ENCODE peak calls at places on chromosomes 3 and 15, in four cellular contexts. T, X, Z and D are unnamed samples.
A peak's percentile ranks its signal among the peaks of the same experiment; 100 is the strongest.

GRCh38 chr3:45966969-45967640 is 23.8 kb downstream of the CXCR6 start:
- DNase-seq in T (no peak), X (no peak), Z (no peak), D (no peak)

GRCh38 chr15:77773903-77774302 is 141.2 kb upstream of the LINGO1 start:
- DNase-seq in T (no peak), X (no peak), Z (no peak), D (no peak)

GRCh38 chr3:177050466-177051237 is 146.6 kb downstream of the TBL1XR1 start:
- DNase-seq in T (peak; percentile 13), X (peak; percentile 20), Z (no peak), D (no peak)

GRCh38 chr3:177037241-177037640 is 160.0 kb downstream of the TBL1XR1 start:
- DNase-seq in T (no peak), X (no peak), Z (no peak), D (no peak)

GRCh38 chr3:118943597-118943996 is 91.0 kb downstream of the IGSF11 start:
- DNase-seq in T (no peak), X (peak; percentile 25), Z (no peak), D (no peak)

GRCh38 chr3:114553949-114554593 is 260.2 kb downstream of the TIGIT start:
- DNase-seq in T (no peak), X (no peak), Z (no peak), D (no peak)

GRCh38 chr15:68696532-68697363 is 118.0 kb downstream of the CORO2B start:
- DNase-seq in T (no peak), X (no peak), Z (no peak), D (no peak)

GRCh38 chr3:16338999-16339398 is 74.0 kb downstream of the OXNAD1 start:
- DNase-seq in T (peak; percentile 16), X (no peak), Z (no peak), D (no peak)

GRCh38 chr3:153350420-153350819 is 188.4 kb downstream of the RAP2B start:
- DNase-seq in T (peak; percentile 86), X (no peak), Z (no peak), D (no peak)

GRCh38 chr3:170585937-170586310 is at the start of gene SLC7A14:
- DNase-seq in T (no peak), X (no peak), Z (no peak), D (no peak)

GRCh38 chr3:107994954-107995715 is 95.7 kb downstream of the CD47 start:
- DNase-seq in T (no peak), X (no peak), Z (no peak), D (no peak)

GRCh38 chr3:59607628-59608027 is 557.8 kb upstream of the CFAP20DC start:
- DNase-seq in T (peak; percentile 34), X (no peak), Z (no peak), D (no peak)

GRCh38 chr3:127747751-127748521 is 74.4 kb downstream of the MGLL start:
- DNase-seq in T (no peak), X (no peak), Z (no peak), D (no peak)

GRCh38 chr15:46872591-46872990 is 844.7 kb upstream of the SEMA6D start:
- DNase-seq in T (no peak), X (no peak), Z (no peak), D (no peak)

GRCh38 chr3:126146034-126146433 is 34.4 kb downstream of the ALDH1L1 start:
- DNase-seq in T (no peak), X (no peak), Z (no peak), D (no peak)

GRCh38 chr3:10933470-10933957 is 59.0 kb upstream of the SLC6A1 start:
- DNase-seq in T (no peak), X (no peak), Z (no peak), D (no peak)

GRCh38 chr15:68224546-68225250 is 4.8 kb downstream of the CLN6 start:
- DNase-seq in T (no peak), X (peak; percentile 5), Z (no peak), D (peak; percentile 72)

GRCh38 chr15:33064878-33065277 is 129.6 kb downstream of the FMN1 start:
- DNase-seq in T (no peak), X (no peak), Z (no peak), D (no peak)

GRCh38 chr15:81411056-81411455 is 37.0 kb upstream of the TMC3 start:
- DNase-seq in T (no peak), X (no peak), Z (no peak), D (no peak)

GRCh38 chr3:50170689-50171088 is 15.6 kb downstream of the SEMA3F start:
- DNase-seq in T (peak; percentile 48), X (peak; percentile 45), Z (no peak), D (no peak)

GRCh38 chr3:16086690-16087089 is 87.8 kb upstream of the GALNT15 start:
- DNase-seq in T (no peak), X (no peak), Z (no peak), D (no peak)

GRCh38 chr15:47374222-47374621 is 343.1 kb upstream of the SEMA6D start:
- DNase-seq in T (no peak), X (no peak), Z (peak; percentile 15), D (no peak)

GRCh38 chr3:17133637-17134545 is 249.1 kb downstream of the PLCL2 start:
- DNase-seq in T (no peak), X (no peak), Z (no peak), D (no peak)

GRCh38 chr15:90539789-90540188 is 10.1 kb downstream of the CRTC3 start:
- DNase-seq in T (no peak), X (no peak), Z (no peak), D (no peak)

GRCh38 chr3:127790009-127790533 is 32.2 kb downstream of the MGLL start:
- DNase-seq in T (no peak), X (no peak), Z (no peak), D (no peak)

GRCh38 chr3:137582484-137582883 is 181.6 kb upstream of the SOX14 start:
- DNase-seq in T (no peak), X (no peak), Z (peak; percentile 51), D (no peak)

GRCh38 chr3:40445880-40446279 is 11.3 kb upstream of the RPL14 start:
- DNase-seq in T (no peak), X (no peak), Z (no peak), D (no peak)

GRCh38 chr3:193842029-193842782 is 249.2 kb downstream of the OPA1 start:
- DNase-seq in T (no peak), X (peak; percentile 37), Z (no peak), D (peak; percentile 28)

GRCh38 chr3:149933008-149933407 is 37.7 kb downstream of the PFN2 start:
- DNase-seq in T (no peak), X (no peak), Z (no peak), D (no peak)

GRCh38 chr15:22229971-22230815 is 149.9 kb downstream of the OR4M2 start:
- DNase-seq in T (no peak), X (no peak), Z (no peak), D (no peak)

GRCh38 chr3:121436641-121437040 is 109.1 kb downstream of the POLQ start:
- DNase-seq in T (no peak), X (no peak), Z (no peak), D (no peak)

GRCh38 chr3:29240248-29240647 is 40.6 kb upstream of the RBMS3 start:
- DNase-seq in T (no peak), X (no peak), Z (peak; percentile 2), D (no peak)

GRCh38 chr15:36335211-36335610 is 244.2 kb upstream of the CDIN1 start:
- DNase-seq in T (no peak), X (no peak), Z (no peak), D (no peak)

GRCh38 chr15:90618330-90619136 is 88.8 kb downstream of the CRTC3 start:
- DNase-seq in T (no peak), X (no peak), Z (no peak), D (no peak)

GRCh38 chr15:40274350-40275274 is 8.3 kb downstream of the ANKRD63 start:
- DNase-seq in T (peak; percentile 60), X (peak; percentile 81), Z (peak; percentile 70), D (peak; percentile 19)

GRCh38 chr3:184415229-184415517 is 35.3 kb downstream of the CHRD start:
- DNase-seq in T (peak; percentile 15), X (no peak), Z (no peak), D (no peak)

GRCh38 chr15:53297828-53298227 is 461.6 kb downstream of the WDR72 start:
- DNase-seq in T (peak; percentile 50), X (no peak), Z (no peak), D (no peak)
- TF ChIP-seq HDAC6 in T (no peak), X (no peak), Z (no peak), D (no peak)

GRCh38 chr3:28210968-28211713 is 30.3 kb upstream of the CMC1 start:
- DNase-seq in T (no peak), X (no peak), Z (no peak), D (no peak)

GRCh38 chr3:28207000-28207733 is 34.3 kb upstream of the CMC1 start:
- DNase-seq in T (peak; percentile 4), X (no peak), Z (no peak), D (no peak)

DNA sequence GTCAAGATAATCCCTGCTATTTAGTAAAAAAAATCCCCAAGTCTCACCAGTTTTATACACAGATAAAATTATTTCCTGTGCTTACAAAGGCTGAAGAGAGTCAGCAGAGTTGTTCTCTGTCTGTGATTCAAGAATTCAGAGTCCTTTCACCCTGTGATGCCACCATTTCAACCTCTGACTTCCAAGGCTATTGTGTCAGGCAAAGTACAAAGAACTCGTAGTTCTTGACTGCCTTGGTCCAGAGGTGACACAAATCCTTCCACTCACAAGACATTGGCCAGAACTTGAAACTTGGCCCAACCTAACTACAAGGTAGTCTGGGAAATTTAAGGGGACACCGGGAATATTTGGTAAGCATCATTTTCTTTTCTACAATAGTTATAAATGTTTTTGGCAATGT is 34.9 kb upstream of the CMC1 start:
- DNase-seq in T (no peak), X (no peak), Z (no peak), D (no peak)
- TF ChIP-seq USF2 in T (no peak), X (no peak), Z (no peak), D (no peak)

GRCh38 chr3:67418539-67419529 is 235.6 kb downstream of the SUCLG2 start:
- DNase-seq in T (no peak), X (no peak), Z (no peak), D (no peak)
- TF ChIP-seq TAF1 in T (no peak), X (no peak), Z (no peak), D (no peak)

GRCh38 chr3:31135546-31135945 is 241.1 kb upstream of the GADL1 start:
- DNase-seq in T (no peak), X (no peak), Z (no peak), D (no peak)

GRCh38 chr3:31137718-31138465 is 243.4 kb upstream of the GADL1 start:
- DNase-seq in T (no peak), X (no peak), Z (no peak), D (no peak)

GRCh38 chr3:31133541-31133940 is 239.1 kb upstream of the GADL1 start:
- DNase-seq in T (no peak), X (no peak), Z (no peak), D (no peak)

GRCh38 chr3:31129241-31129640 is 234.8 kb upstream of the GADL1 start:
- DNase-seq in T (no peak), X (no peak), Z (no peak), D (peak; percentile 19)

DNA sequence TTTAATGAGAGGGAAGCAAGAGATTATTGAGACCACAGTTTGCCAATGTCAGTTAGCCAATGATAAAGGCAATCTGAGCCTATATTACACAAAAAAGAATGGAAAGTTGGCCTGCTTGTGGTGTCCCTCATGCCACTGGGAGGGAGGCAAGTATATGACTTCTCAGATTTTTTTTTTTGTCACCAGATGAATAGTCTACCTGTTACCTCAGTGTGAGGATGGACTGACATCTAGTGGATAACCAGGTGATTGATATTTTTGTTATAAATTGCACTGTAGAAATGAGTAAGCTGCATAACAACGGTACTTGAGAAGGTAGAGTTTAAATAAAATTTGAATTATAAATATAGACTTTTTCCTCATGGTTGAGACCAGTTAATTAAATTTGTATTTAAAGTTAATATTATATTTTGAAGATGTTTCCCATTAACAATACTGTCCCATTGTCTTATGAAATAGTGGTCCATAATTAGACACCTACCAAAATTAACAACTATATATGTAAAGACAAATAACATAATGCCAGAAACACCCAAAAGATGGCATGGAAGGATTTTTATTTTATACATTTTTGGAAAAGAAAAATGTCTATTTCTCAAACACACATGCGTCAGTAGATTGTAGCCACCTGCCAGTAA is 237.8 kb upstream of the GADL1 start:
- DNase-seq in T (peak; percentile 39), X (no peak), Z (no peak), D (peak; percentile 21)
- TF ChIP-seq HDAC6 in T (no peak), X (no peak), Z (no peak), D (no peak)